ENCODE peak calls at places on chromosome 2, in eight cellular contexts. One of them, this sample, is unnamed.

GRCh38 chr2:226660524-226660923 is 139.1 kb downstream of the IRS1 start:
- DNase-seq in SW480: no peak
- DNase-seq in tibial artery: peak; percentile 88
- DNase-seq in prostate gland: no peak
- DNase-seq in T1000: no peak
- DNase-seq in fibroblast of lung: peak; percentile 82
- DNase-seq in NCI-H1092 treated with DMSO at 0.1 percent for 48 hours: no peak
- DNase-seq in mesendoderm: peak; percentile 36
- DNase-seq in this sample: no peak

GRCh38 chr2:241132549-241133435 is 16.5 kb downstream of the PASK start:
- DNase-seq in SW480: no peak
- DNase-seq in tibial artery: peak; percentile 4
- DNase-seq in prostate gland: no peak
- DNase-seq in T1000: no peak
- DNase-seq in fibroblast of lung: no peak
- DNase-seq in NCI-H1092 treated with DMSO at 0.1 percent for 48 hours: no peak
- DNase-seq in mesendoderm: no peak
- DNase-seq in this sample: no peak

GRCh38 chr2:177123048-177123447 is 89.5 kb upstream of the HNRNPA3 start:
- DNase-seq in SW480: no peak
- DNase-seq in tibial artery: no peak
- DNase-seq in prostate gland: no peak
- DNase-seq in T1000: no peak
- DNase-seq in fibroblast of lung: no peak
- DNase-seq in NCI-H1092 treated with DMSO at 0.1 percent for 48 hours: no peak
- DNase-seq in mesendoderm: peak; percentile 48
- DNase-seq in this sample: no peak

GRCh38 chr2:30230855-30231725 is at the start of gene LBH:
- DNase-seq in SW480: peak; percentile 76
- DNase-seq in tibial artery: peak; percentile 84
- DNase-seq in prostate gland: peak; percentile 89
- DNase-seq in T1000: peak; percentile 84
- DNase-seq in fibroblast of lung: peak; percentile 79
- DNase-seq in NCI-H1092 treated with DMSO at 0.1 percent for 48 hours: peak; percentile 66
- DNase-seq in mesendoderm: peak; percentile 91
- DNase-seq in this sample: no peak

GRCh38 chr2:105839793-105840192 is 95.1 kb downstream of the NCK2 start:
- DNase-seq in SW480: no peak
- DNase-seq in tibial artery: no peak
- DNase-seq in prostate gland: no peak
- DNase-seq in T1000: no peak
- DNase-seq in fibroblast of lung: no peak
- DNase-seq in NCI-H1092 treated with DMSO at 0.1 percent for 48 hours: no peak
- DNase-seq in mesendoderm: no peak
- DNase-seq in this sample: no peak

GRCh38 chr2:99877963-99878362 is 264.4 kb downstream of the AFF3 start:
- DNase-seq in SW480: no peak
- DNase-seq in tibial artery: no peak
- DNase-seq in prostate gland: no peak
- DNase-seq in T1000: no peak
- DNase-seq in fibroblast of lung: no peak
- DNase-seq in NCI-H1092 treated with DMSO at 0.1 percent for 48 hours: no peak
- DNase-seq in mesendoderm: no peak
- DNase-seq in this sample: no peak

GRCh38 chr2:173401716-173402326 is 47.1 kb downstream of the CDCA7 start:
- DNase-seq in SW480: no peak
- DNase-seq in tibial artery: no peak
- DNase-seq in prostate gland: no peak
- DNase-seq in T1000: no peak
- DNase-seq in fibroblast of lung: peak; percentile 19
- DNase-seq in NCI-H1092 treated with DMSO at 0.1 percent for 48 hours: no peak
- DNase-seq in mesendoderm: peak; percentile 29
- DNase-seq in this sample: no peak

GRCh38 chr2:132963161-132963560 is 293.2 kb upstream of the LYPD1 start:
- DNase-seq in SW480: no peak
- DNase-seq in tibial artery: no peak
- DNase-seq in prostate gland: no peak
- DNase-seq in T1000: no peak
- DNase-seq in fibroblast of lung: no peak
- DNase-seq in NCI-H1092 treated with DMSO at 0.1 percent for 48 hours: no peak
- DNase-seq in mesendoderm: no peak
- DNase-seq in this sample: no peak

GRCh38 chr2:20487392-20488135 is 40.7 kb downstream of the RHOB start:
- DNase-seq in SW480: no peak
- DNase-seq in tibial artery: peak; percentile 9
- DNase-seq in prostate gland: no peak
- DNase-seq in T1000: peak; percentile 43
- DNase-seq in fibroblast of lung: no peak
- DNase-seq in NCI-H1092 treated with DMSO at 0.1 percent for 48 hours: no peak
- DNase-seq in mesendoderm: peak; percentile 93
- DNase-seq in this sample: no peak

GRCh38 chr2:221588306-221588985 is 16.3 kb upstream of the EPHA4 start:
- DNase-seq in SW480: no peak
- DNase-seq in tibial artery: no peak
- DNase-seq in prostate gland: no peak
- DNase-seq in T1000: no peak
- DNase-seq in fibroblast of lung: no peak
- DNase-seq in NCI-H1092 treated with DMSO at 0.1 percent for 48 hours: no peak
- DNase-seq in mesendoderm: no peak
- DNase-seq in this sample: no peak

GRCh38 chr2:192307530-192307929 is 112.8 kb upstream of the TMEFF2 start:
- DNase-seq in SW480: no peak
- DNase-seq in tibial artery: no peak
- DNase-seq in prostate gland: no peak
- DNase-seq in T1000: no peak
- DNase-seq in fibroblast of lung: peak; percentile 36
- DNase-seq in NCI-H1092 treated with DMSO at 0.1 percent for 48 hours: no peak
- DNase-seq in mesendoderm: peak; percentile 25
- DNase-seq in this sample: no peak

This sample was measured in Panc1.